ENCODE peak calls at places on chromosomes 11 and 22, in ten cellular contexts. T is cardiac fibroblast, M is fibroblast of lung, A is Peyer's patch, Q is astrocyte of the spinal cord, R is cardiac muscle cell, N is right lobe of liver, S is LNCaP clone FGC, E is body of pancreas, B is AG04450. O is an unnamed sample.

GRCh38 chr11:76694664-76695063 is 24.1 kb upstream of the LRRC32 start:
- DNase-seq in T (peak; percentile 91), M (peak; percentile 76), A (no peak), Q (peak; percentile 83), R (peak; percentile 53), N (no peak), S (no peak), E (no peak), B (peak; percentile 49), O (no peak)

GRCh38 chr22:48953830-48954229 is 873.8 kb downstream of the BRD1 start:
- DNase-seq in T (no peak), M (no peak), A (peak; percentile 8), Q (no peak), R (no peak), N (peak; percentile 14), S (no peak), E (no peak), B (no peak), O (no peak)

GRCh38 chr11:105799728-105800462 is 190.0 kb downstream of the GRIA4 start:
- DNase-seq in T (no peak), M (no peak), A (no peak), Q (no peak), R (no peak), N (no peak), S (no peak), E (no peak), B (no peak), O (no peak)

GRCh38 chr11:14519692-14520085 is 497 bp downstream of the PSMA1 start:
- DNase-seq in T (peak; percentile 57), M (peak; percentile 34), A (no peak), Q (no peak), R (no peak), N (no peak), S (no peak), E (no peak), B (no peak), O (no peak)

GRCh38 chr11:75445315-75445953 is 12.4 kb upstream of the KLHL35 start:
- DNase-seq in T (peak; percentile 63), M (peak; percentile 28), A (peak; percentile 72), Q (peak; percentile 40), R (peak; percentile 56), N (peak; percentile 74), S (no peak), E (peak; percentile 80), B (no peak), O (no peak)

GRCh38 chr11:1877211-1878133 is 14.2 kb downstream of the PRR33 start:
- DNase-seq in T (peak; percentile 62), M (peak; percentile 16), A (no peak), Q (peak; percentile 72), R (peak; percentile 73), N (peak; percentile 48), S (no peak), E (peak; percentile 44), B (no peak), O (peak; percentile 67)

GRCh38 chr11:88480217-88480616 is 142.7 kb upstream of the CTSC start:
- DNase-seq in T (peak; percentile 97), M (peak; percentile 93), A (no peak), Q (peak; percentile 86), R (peak; percentile 93), N (no peak), S (no peak), E (no peak), B (peak; percentile 64), O (peak; percentile 6)

GRCh38 chr22:48090332-48090672 is 1327.9 kb downstream of the TBC1D22A start:
- DNase-seq in T (no peak), M (no peak), A (no peak), Q (no peak), R (no peak), N (no peak), S (no peak), E (no peak), B (no peak), O (no peak)

GRCh38 chr11:36622431-36623136 is 24.5 kb upstream of the RAG2 start:
- DNase-seq in T (peak; percentile 44), M (peak; percentile 60), A (no peak), Q (peak; percentile 29), R (peak; percentile 49), N (no peak), S (no peak), E (no peak), B (peak; percentile 0), O (no peak)

GRCh38 chr11:126082251-126083109 is 19.8 kb upstream of the CDON start:
- DNase-seq in T (no peak), M (no peak), A (no peak), Q (no peak), R (no peak), N (no peak), S (no peak), E (no peak), B (no peak), O (no peak)

GRCh38 chr11:96055706-96056387 is 131.9 kb upstream of the MTMR2 start:
- DNase-seq in T (peak; percentile 68), M (peak; percentile 97), A (no peak), Q (peak; percentile 70), R (peak; percentile 60), N (no peak), S (no peak), E (no peak), B (no peak), O (no peak)

GRCh38 chr22:44616882-44617655 is 84.9 kb upstream of the PRR5 start:
- DNase-seq in T (no peak), M (no peak), A (no peak), Q (no peak), R (no peak), N (no peak), S (no peak), E (no peak), B (no peak), O (peak; percentile 65)

GRCh38 chr11:32706985-32707736 is 87.3 kb downstream of the CCDC73 start:
- DNase-seq in T (peak; percentile 80), M (peak; percentile 91), A (no peak), Q (peak; percentile 87), R (peak; percentile 55), N (no peak), S (no peak), E (no peak), B (peak; percentile 21), O (no peak)

GRCh38 chr11:134541951-134542350 is 129.9 kb upstream of the B3GAT1 start:
- DNase-seq in T (no peak), M (no peak), A (no peak), Q (no peak), R (no peak), N (peak; percentile 17), S (no peak), E (no peak), B (no peak), O (no peak)

GRCh38 chr11:112012877-112013276 is 12.3 kb upstream of the DLAT start:
- DNase-seq in T (peak; percentile 81), M (peak; percentile 62), A (no peak), Q (peak; percentile 35), R (peak; percentile 81), N (no peak), S (no peak), E (no peak), B (no peak), O (no peak)

GRCh38 chr11:63915961-63916836 is 765 bp downstream of the RCOR2 start:
- DNase-seq in T (no peak), M (no peak), A (peak; percentile 41), Q (no peak), R (peak; percentile 47), N (no peak), S (no peak), E (peak; percentile 41), B (no peak), O (no peak)

GRCh38 chr22:25763239-25763777 is 21.3 kb downstream of the MYO18B start:
- DNase-seq in T (peak; percentile 45), M (peak; percentile 27), A (no peak), Q (no peak), R (no peak), N (no peak), S (no peak), E (no peak), B (no peak), O (no peak)
- TF ChIP-seq CTCF in T (no peak), M (no peak), A (no peak), Q (no peak), R (no peak), N (no peak), S (no peak), E (no peak), B (no peak), O (no peak)

DNA sequence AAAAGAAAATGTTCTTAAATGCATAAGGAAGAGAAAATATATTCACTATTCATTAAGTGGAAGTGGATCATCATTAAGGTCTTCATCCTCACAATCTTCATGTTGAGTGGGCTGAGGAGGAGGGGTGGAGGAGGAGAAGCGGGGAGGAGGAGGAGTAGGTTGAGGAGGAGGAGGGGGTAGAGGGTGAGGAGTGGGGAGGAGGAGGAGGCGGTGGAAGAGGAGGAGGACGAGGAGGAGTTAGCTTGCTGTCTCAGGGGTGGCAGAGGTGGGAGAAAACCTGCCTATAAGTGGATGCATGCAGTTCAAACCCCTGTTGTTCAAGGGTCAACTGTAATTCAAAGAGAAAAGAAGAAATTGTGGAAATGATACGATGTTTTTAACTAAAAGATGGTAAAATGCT is 71.6 kb downstream of the MYEOV start:
- DNase-seq in T (no peak), M (no peak), A (no peak), Q (no peak), R (no peak), N (peak; percentile 26), S (no peak), E (no peak), B (no peak), O (no peak)
- H3K4me3 ChIP-seq in T (no peak overlapping the region), M (no peak overlapping the region), A (no peak overlapping the region), Q (no peak overlapping the region), R (no peak overlapping the region), N (no peak overlapping the region), S (no peak overlapping the region), E (no peak overlapping the region), B (no peak overlapping the region), O (no peak overlapping the region)

DNA sequence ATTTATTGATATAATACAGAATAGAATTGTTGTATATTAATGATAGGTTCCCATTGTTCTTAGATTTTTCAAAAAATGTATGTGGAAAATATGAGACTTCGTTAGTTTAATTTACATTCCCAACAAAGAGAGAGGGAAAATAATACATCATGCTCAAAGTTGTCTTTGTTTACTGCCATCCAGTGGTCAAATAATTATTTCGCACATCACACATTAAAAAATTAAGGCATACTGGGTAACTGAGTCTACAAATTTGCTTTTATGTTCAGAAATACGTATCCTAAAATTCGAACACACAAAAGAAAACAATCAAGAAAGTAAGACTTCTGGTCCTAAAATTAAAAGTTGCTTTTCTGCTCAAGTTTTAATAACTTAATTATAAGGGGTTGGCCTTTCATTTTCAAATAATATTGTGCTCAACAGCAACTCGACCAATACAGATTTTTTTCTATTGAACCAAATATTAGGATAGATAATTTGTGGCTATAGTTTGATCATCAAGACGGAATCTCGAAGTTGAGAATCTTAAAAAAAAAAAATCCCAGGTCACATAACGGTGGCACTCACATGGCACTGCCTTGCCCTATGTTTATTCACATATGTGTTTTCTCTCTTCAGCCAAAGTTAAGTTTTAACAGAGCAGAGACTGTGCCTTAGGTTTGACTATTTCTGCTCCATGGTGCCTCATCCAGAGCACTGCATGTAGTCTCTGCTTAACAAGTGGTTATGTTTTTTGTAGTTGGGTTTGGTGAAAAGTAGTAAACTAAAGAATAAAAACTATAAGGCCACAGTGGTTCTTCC is 12.3 kb downstream of the PDGFD start:
- DNase-seq in T (peak; percentile 43), M (peak; percentile 9), A (no peak), Q (peak; percentile 14), R (peak; percentile 43), N (no peak), S (no peak), E (no peak), B (no peak), O (no peak)
- TF ChIP-seq CTCF in T (peak; percentile 21), M (peak; percentile 33), A (no peak), Q (peak; percentile 47), R (peak; percentile 32), N (peak; percentile 23), S (peak; percentile 64), E (peak; percentile 46), B (peak; percentile 34), O (peak; percentile 21)

GRCh38 chr11:11243258-11243789 is 109.7 kb downstream of the CSNK2A3 start:
- DNase-seq in T (no peak), M (no peak), A (no peak), Q (no peak), R (no peak), N (no peak), S (no peak), E (no peak), B (no peak), O (no peak)
- H3K4me3 ChIP-seq in T (no peak overlapping the region), M (no peak overlapping the region), A (no peak overlapping the region), Q (no peak overlapping the region), R (no peak overlapping the region), N (no peak overlapping the region), S (no peak overlapping the region), E (no peak overlapping the region), B (no peak overlapping the region), O (no peak overlapping the region)

O was measured in heart left ventricle.